ENCODE peak calls at places on chromosomes 3 and 15, in ten cellular contexts. Q is CD8-positive, alpha-beta T cell; J is non-pigmented ciliary epithelial cell; H is hypothalamus; I is AG09309; K is CD4-positive, alpha-beta T cell; P is nucleus accumbens; D is GM18507; C is WTC11; R is activated effector memory CD4-positive, alpha-beta T cell treated with anti-CD3 and anti-CD28 coated beads, Interleukin-2, amount 50 U/mL, for 16 hours. T is an unnamed sample.

GRCh38 chr3:184156522-184156955 is 1.4 kb downstream of the DVL3 start:
- DNase-seq in Q (no peak), J (no peak), H (peak), I (no peak), K (no peak), P (peak), D (no peak), C (peak), R (no peak), T (no peak)

GRCh38 chr15:85618956-85619491 is 175.7 kb downstream of the KLHL25 start:
- DNase-seq in Q (no peak), J (peak), H (peak), I (peak), K (peak), P (peak), D (no peak), C (peak), R (peak), T (peak)

GRCh38 chr15:71612066-71612715 is 198.2 kb upstream of the NR2E3 start:
- DNase-seq in Q (no peak), J (no peak), H (no peak), I (no peak), K (no peak), P (no peak), D (no peak), C (no peak), R (no peak), T (no peak)

GRCh38 chr15:100572362-100572983 is 29.5 kb downstream of the LINS1 start:
- DNase-seq in Q (no peak), J (no peak), H (no peak), I (no peak), K (no peak), P (no peak), D (no peak), C (no peak), R (no peak), T (no peak)

GRCh38 chr15:77104155-77104554 is 33.2 kb upstream of the TSPAN3 start:
- DNase-seq in Q (no peak), J (no peak), H (no peak), I (peak), K (no peak), P (no peak), D (no peak), C (no peak), R (no peak), T (no peak)

GRCh38 chr3:194885766-194886165 is 200.1 kb downstream of the FAM43A start:
- DNase-seq in Q (no peak), J (no peak), H (no peak), I (no peak), K (no peak), P (no peak), D (no peak), C (no peak), R (no peak), T (no peak)

GRCh38 chr3:126158016-126158911 is 22.1 kb downstream of the ALDH1L1 start:
- DNase-seq in Q (no peak), J (no peak), H (no peak), I (no peak), K (no peak), P (no peak), D (no peak), C (no peak), R (no peak), T (no peak)

GRCh38 chr15:84669726-84670125 is 11.7 kb upstream of the NMB start:
- DNase-seq in Q (no peak), J (no peak), H (no peak), I (peak), K (no peak), P (no peak), D (no peak), C (no peak), R (peak), T (no peak)

GRCh38 chr3:135895106-135895733 is 70.3 kb upstream of the PPP2R3A start:
- DNase-seq in Q (no peak), J (peak), H (peak), I (peak), K (no peak), P (peak), D (peak), C (peak), R (peak), T (no peak)

GRCh38 chr3:69442771-69443197 is 56.9 kb upstream of the FRMD4B start:
- DNase-seq in Q (no peak), J (no peak), H (no peak), I (no peak), K (no peak), P (no peak), D (no peak), C (no peak), R (no peak), T (no peak)

GRCh38 chr3:102466001-102466400 is 31.2 kb downstream of the ZPLD1 start:
- DNase-seq in Q (no peak), J (no peak), H (no peak), I (no peak), K (no peak), P (no peak), D (no peak), C (no peak), R (no peak), T (no peak)

GRCh38 chr3:175073209-175073905 is 214.2 kb downstream of the NAALADL2 start:
- DNase-seq in Q (no peak), J (no peak), H (no peak), I (no peak), K (no peak), P (no peak), D (no peak), C (no peak), R (no peak), T (no peak)

GRCh38 chr3:90035643-90036042 is 928.2 kb downstream of the EPHA3 start:
- DNase-seq in Q (no peak), J (no peak), H (no peak), I (no peak), K (no peak), P (no peak), D (no peak), C (no peak), R (no peak), T (no peak)

GRCh38 chr3:124786491-124787241 is 56.4 kb downstream of the UMPS start:
- DNase-seq in Q (no peak), J (no peak), H (no peak), I (no peak), K (no peak), P (no peak), D (no peak), C (no peak), R (no peak), T (no peak)

GRCh38 chr3:105809204-105809893 is 59.5 kb downstream of the CBLB start:
- DNase-seq in Q (no peak), J (no peak), H (no peak), I (no peak), K (no peak), P (no peak), D (no peak), C (no peak), R (no peak), T (no peak)

GRCh38 chr15:62118446-62118964 is 46.6 kb downstream of the C2CD4B start:
- DNase-seq in Q (no peak), J (no peak), H (no peak), I (no peak), K (no peak), P (no peak), D (no peak), C (no peak), R (no peak), T (no peak)

GRCh38 chr3:169390310-169390731 is 273.2 kb downstream of the MECOM start:
- DNase-seq in Q (no peak), J (no peak), H (no peak), I (peak), K (no peak), P (no peak), D (no peak), C (no peak), R (no peak), T (no peak)

GRCh38 chr3:143464850-143465249 is 345.3 kb downstream of the CHST2 start:
- DNase-seq in Q (no peak), J (no peak), H (no peak), I (no peak), K (no peak), P (no peak), D (no peak), C (no peak), R (no peak), T (no peak)

GRCh38 chr3:185677146-185677829 is 91.2 kb downstream of the SENP2 start:
- DNase-seq in Q (no peak), J (peak), H (no peak), I (peak), K (no peak), P (no peak), D (peak), C (no peak), R (no peak), T (peak)

GRCh38 chr3:104412608-104413580 is 953.8 kb upstream of the ALCAM start:
- DNase-seq in Q (no peak), J (no peak), H (no peak), I (no peak), K (no peak), P (no peak), D (no peak), C (no peak), R (no peak), T (no peak)

GRCh38 chr3:106482436-106482835 is 613.6 kb upstream of the CBLB start:
- DNase-seq in Q (no peak), J (peak), H (no peak), I (no peak), K (no peak), P (no peak), D (no peak), C (no peak), R (no peak), T (no peak)

GRCh38 chr3:13495921-13496723 is 16.0 kb downstream of the HDAC11 start:
- DNase-seq in Q (peak), J (peak), H (peak), I (peak), K (peak), P (peak), D (no peak), C (peak), R (peak), T (peak)

GRCh38 chr3:197792019-197792647 is 1.1 kb downstream of the LRCH3 start:
- DNase-seq in Q (peak), J (no peak), H (no peak), I (no peak), K (no peak), P (no peak), D (no peak), C (no peak), R (peak), T (no peak)

GRCh38 chr15:57570994-57571393 is 20.7 kb upstream of the MYZAP start:
- DNase-seq in Q (no peak), J (peak), H (no peak), I (peak), K (no peak), P (no peak), D (no peak), C (no peak), R (no peak), T (no peak)

GRCh38 chr3:9732080-9732752 is 681 bp downstream of the BRPF1 start:
- DNase-seq in Q (peak), J (no peak), H (no peak), I (no peak), K (no peak), P (no peak), D (no peak), C (peak), R (peak), T (no peak)